ENCODE peak calls at places on chromosomes 12 and 14, in six cellular contexts. G, Q, I, P, U and L are unnamed samples.

GRCh38 chr14:87600236-87600635 is 392.7 kb downstream of the GALC start:
- DNase-seq in G (no peak), U (no peak), Q (no peak), P (no peak), I (no peak), L (no peak)

GRCh38 chr12:51087818-51088217 is 4.4 kb upstream of the CSRNP2 start:
- DNase-seq in G (no peak), I (no peak), Q (no peak), U (no peak), P (no peak), L (no peak)

GRCh38 chr12:51270067-51270846 is at the start of gene SMAGP:
- DNase-seq in I (peak), G (peak), U (no peak), Q (peak), P (peak), L (peak)

GRCh38 chr14:98259881-98260280 is 1012.1 kb downstream of the BCL11B start:
- DNase-seq in I (no peak), U (no peak), Q (peak), G (no peak), P (no peak), L (no peak)

GRCh38 chr12:129973236-129973961 is 69.6 kb upstream of the TMEM132D start:
- DNase-seq in Q (no peak), U (no peak), I (no peak), G (no peak), P (no peak), L (no peak)

GRCh38 chr12:98559666-98560065 is 33.8 kb upstream of the SLC25A3 start:
- DNase-seq in G (no peak), Q (no peak), P (no peak), I (no peak), U (peak), L (no peak)

GRCh38 chr12:101759396-101760047 is 20.3 kb upstream of the SYCP3 start:
- DNase-seq in P (peak), U (no peak), G (peak), Q (peak), I (no peak), L (peak)

GRCh38 chr12:82461851-82462250 is 103.5 kb downstream of the METTL25 start:
- DNase-seq in I (no peak), U (no peak), G (no peak), P (no peak), Q (no peak), L (no peak)

GRCh38 chr12:67663121-67663520 is 14.6 kb downstream of the DYRK2 start:
- DNase-seq in G (peak), P (no peak), I (no peak), U (no peak), Q (peak), L (peak)

GRCh38 chr12:6224550-6224949 is 24.4 kb downstream of the CD9 start:
- DNase-seq in G (peak), Q (peak), P (no peak), I (no peak), U (peak), L (no peak)

GRCh38 chr12:2640709-2641108 is 154.1 kb upstream of the FKBP4 start:
- DNase-seq in U (peak), Q (peak), P (peak), G (peak), I (peak), L (peak)

GRCh38 chr12:88432536-88433462 is 147.5 kb downstream of the KITLG start:
- DNase-seq in Q (peak), G (peak), P (no peak), I (no peak), U (no peak), L (peak)

GRCh38 chr14:76710093-76711010 is 50.9 kb upstream of the VASH1 start:
- DNase-seq in P (peak), Q (peak), I (no peak), U (no peak), G (peak), L (peak)

GRCh38 chr14:38255673-38256357 is at the start of gene CLEC14A:
- DNase-seq in Q (peak), G (no peak), U (no peak), P (no peak), I (peak), L (no peak)

GRCh38 chr14:89598548-89599186 is 181.6 kb upstream of the FOXN3 start:
- DNase-seq in P (no peak), Q (peak), U (no peak), G (peak), I (no peak), L (peak)

GRCh38 chr12:123912415-123913385 is 59.9 kb downstream of the CCDC92 start:
- DNase-seq in G (no peak), Q (no peak), I (no peak), U (no peak), P (no peak), L (no peak)

GRCh38 chr12:8482446-8483080 is 26.8 kb downstream of the CLEC6A start:
- DNase-seq in P (no peak), Q (no peak), G (no peak), I (no peak), U (no peak), L (no peak)

GRCh38 chr14:69274321-69274720 is 14.4 kb downstream of the GALNT16 start:
- DNase-seq in U (no peak), G (no peak), P (no peak), Q (no peak), I (no peak), L (no peak)

GRCh38 chr14:92626041-92626440 is 112.5 kb downstream of the RIN3 start:
- DNase-seq in G (no peak), I (no peak), U (no peak), Q (peak), P (no peak), L (peak)

GRCh38 chr12:54021006-54021405 is 7.2 kb upstream of the HOXC6 start:
- DNase-seq in I (no peak), P (no peak), Q (no peak), U (no peak), G (no peak), L (no peak)

GRCh38 chr12:57428965-57429364 is 1.9 kb downstream of the R3HDM2 start:
- DNase-seq in P (no peak), Q (no peak), G (no peak), U (no peak), I (no peak), L (no peak)
- H3K4me3 ChIP-seq in P (peak), Q (no peak), G (no peak), U (no peak), I (no peak), L (no peak)

GRCh38 chr12:92412931-92413685 is 267.5 kb upstream of the BTG1 start:
- DNase-seq in I (no peak), G (no peak), Q (peak), P (no peak), U (no peak), L (no peak)
- TF ChIP-seq CTCF in I (no peak), G (no peak), Q (no peak), P (no peak), U (no peak), L (no peak)

GRCh38 chr12:108338915-108339657 is at the start of gene CMKLR1:
- DNase-seq in Q (no peak), I (peak), U (no peak), P (no peak), G (no peak), L (no peak)
- H3K4me3 ChIP-seq in Q (no peak), I (peak), U (no peak), P (no peak), G (no peak), L (no peak)

GRCh38 chr14:105978618-105979295 is 452.4 kb downstream of the TMEM121 start:
- DNase-seq in U (no peak), G (no peak), I (no peak), P (no peak), Q (no peak), L (no peak)

GRCh38 chr14:105979446-105979845 is 453.1 kb downstream of the TMEM121 start:
- DNase-seq in Q (no peak), P (no peak), I (no peak), G (no peak), U (no peak), L (no peak)

GRCh38 chr14:105980224-105980623 is 453.8 kb downstream of the TMEM121 start:
- DNase-seq in U (no peak), G (no peak), Q (no peak), I (no peak), P (no peak), L (no peak)

GRCh38 chr14:105971593-105972500 is 445.5 kb downstream of the TMEM121 start:
- DNase-seq in G (no peak), Q (no peak), U (no peak), I (no peak), P (no peak), L (no peak)

DNA sequence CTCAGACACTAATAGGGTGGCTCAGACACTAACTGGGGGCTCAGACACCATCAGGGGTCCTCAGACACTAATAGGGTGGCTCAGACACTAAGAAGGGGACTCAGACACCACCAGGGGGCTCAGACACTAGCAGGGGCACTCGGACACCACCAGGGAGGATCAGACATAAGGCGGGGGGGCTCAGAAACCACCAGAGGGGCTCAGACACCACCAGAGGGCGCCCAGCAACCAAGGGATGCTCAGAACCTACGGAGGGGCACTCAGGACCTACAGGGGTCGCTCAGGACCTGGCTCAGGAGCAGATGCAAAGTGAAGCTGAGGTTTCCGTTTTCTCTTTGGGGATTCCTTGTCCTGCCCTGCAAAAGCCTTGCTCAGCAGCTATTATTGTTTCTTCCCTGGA is 448.5 kb downstream of the TMEM121 start:
- DNase-seq in Q (no peak), P (no peak), I (no peak), U (no peak), G (no peak), L (no peak)
- TF ChIP-seq CTCF in Q (no peak), P (peak), I (no peak), U (no peak), G (no peak), L (no peak)

DNA sequence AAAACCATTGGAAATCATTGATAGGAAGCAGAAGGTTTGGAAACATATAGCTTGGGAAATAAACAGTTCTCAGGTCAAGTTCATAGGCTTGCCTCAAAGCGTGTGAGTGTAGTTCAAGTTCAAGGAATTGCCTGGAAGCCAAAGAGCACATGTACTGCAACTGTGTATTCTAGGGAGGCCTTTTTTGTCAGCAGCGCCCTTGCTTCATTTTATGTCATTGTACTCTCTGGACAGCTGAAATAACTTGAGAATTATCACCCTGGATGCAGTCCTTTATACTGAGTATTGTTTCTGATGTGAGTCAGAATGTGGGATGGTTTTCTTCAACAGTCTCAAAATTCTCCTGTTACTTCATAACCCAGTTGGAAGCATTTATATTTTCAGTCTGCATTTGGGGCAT is 16.0 kb upstream of the EVL start:
- DNase-seq in P (no peak), G (peak), U (no peak), Q (peak), I (no peak), L (peak)
- H3K4me3 ChIP-seq in P (no peak), G (no peak), U (no peak), Q (no peak), I (no peak), L (no peak)

DNA sequence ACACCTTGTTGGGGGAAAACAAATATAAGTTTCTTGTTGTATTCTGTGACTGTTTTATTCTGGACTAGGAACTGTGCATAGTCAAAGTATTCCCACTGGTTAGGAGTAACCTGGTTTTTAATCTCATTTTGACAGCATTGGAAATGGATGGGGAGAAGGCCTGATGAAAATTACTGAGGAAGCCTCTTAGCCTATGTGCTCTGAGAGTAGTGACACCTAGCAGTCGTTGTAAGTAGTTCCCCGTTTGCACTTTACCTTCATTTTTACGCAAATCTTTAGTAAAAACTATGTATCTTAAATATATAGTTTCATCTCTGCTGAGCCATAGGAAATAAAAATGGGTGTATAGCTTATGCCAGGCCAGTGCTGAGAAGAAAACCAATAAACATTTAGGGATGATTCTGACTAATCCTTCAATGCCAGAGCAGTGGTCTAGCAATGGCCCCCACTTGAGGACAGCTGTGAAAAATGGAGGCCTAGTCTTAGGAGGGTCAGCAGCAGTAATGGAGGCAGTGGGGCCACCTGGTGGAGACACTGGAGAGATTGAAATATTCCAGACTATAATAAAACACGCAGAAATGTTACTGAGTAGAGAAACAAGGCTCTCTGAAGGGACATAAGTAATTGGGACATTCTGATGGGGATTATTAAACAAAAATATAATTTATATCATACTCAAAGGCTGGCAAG is 133.2 kb upstream of the NOVA1 start:
- DNase-seq in I (no peak), P (no peak), G (peak), Q (peak), U (peak), L (peak)
- TF ChIP-seq CTCF in I (peak), P (peak), G (peak), Q (peak), U (peak), L (peak)

GRCh38 chr14:75258803-75259509 is 19.7 kb upstream of the FOS start:
- DNase-seq in I (peak), Q (peak), G (peak), P (peak), U (peak), L (peak)
- H3K4me3 ChIP-seq in I (peak), Q (peak), G (peak), P (peak), U (peak), L (peak)

DNA sequence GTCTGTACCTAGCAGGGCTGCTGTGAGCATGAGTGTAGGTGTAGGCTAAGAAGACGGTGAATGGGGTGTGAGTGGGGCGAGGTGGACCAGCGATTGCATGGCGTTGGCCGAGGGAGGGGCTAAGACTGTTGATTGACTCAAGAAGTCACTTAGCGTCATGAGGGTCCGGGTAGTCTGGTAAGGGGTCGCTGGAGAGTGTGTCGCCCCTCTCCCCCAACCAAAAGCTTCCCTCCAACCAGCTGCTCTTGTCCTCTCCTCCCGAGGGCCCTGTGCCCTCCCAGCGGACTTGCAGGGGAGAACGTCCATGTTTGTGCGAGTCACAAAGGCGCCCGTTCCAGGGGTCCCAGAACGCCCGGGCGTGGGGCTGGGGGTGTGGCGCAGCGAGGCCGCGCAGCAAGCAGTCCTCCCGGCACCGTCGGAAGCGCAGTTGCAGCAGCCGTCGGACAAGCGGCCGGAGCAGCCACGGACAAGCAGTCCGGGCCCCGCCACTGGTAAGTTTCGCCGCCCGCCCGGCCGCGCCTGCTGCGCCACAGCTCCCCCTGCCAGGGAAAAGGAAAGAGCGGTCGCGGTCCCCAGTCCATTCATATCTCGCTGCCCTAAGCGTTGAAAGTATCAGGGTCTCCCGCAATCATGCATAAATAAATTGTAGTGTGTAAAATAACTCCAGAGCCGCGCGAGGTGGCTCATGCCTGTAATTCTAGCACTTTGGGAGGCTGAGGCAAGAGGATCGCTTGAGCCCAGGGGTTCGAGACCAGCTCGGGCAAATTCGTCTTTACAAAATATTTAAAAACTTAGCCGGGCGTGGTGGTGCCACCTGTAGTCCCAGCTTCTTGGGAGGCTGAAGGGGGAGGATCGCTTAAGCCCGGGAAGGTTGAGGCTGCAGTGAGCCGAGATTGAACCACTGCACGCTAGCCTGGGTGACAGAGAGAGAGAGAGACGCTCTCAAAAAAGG is at the start of gene CCDC63:
- DNase-seq in G (peak), Q (peak), U (no peak), I (peak), P (peak), L (peak)
- TF ChIP-seq CTCF in G (peak), Q (peak), U (peak), I (peak), P (peak), L (peak)

GRCh38 chr14:36503771-36504741 is 16.0 kb downstream of the NKX2-1 start:
- DNase-seq in G (no peak), U (no peak), Q (no peak), P (no peak), I (no peak), L (no peak)
- H3K4me3 ChIP-seq in G (no peak), U (no peak), Q (no peak), P (no peak), I (peak), L (no peak)